ENCODE peak calls at places on chromosomes 11 and 22, in six cellular contexts. One of them, this sample, is unnamed. For H3K4me1, the result is how much of the 10 kb centered on the place peaks cover.

GRCh38 chr22:49660794-49661781 is 166.6 kb downstream of the BRD1 start:
- DNase-seq in mammary epithelial cell: no peak
- DNase-seq in hepatocyte: no peak
- DNase-seq in CD4-positive, CD25-positive, alpha-beta regulatory T cell: no peak
- DNase-seq in adrenal gland: no peak
- DNase-seq in MM.1S: no peak
- DNase-seq in this sample: no peak

GRCh38 chr22:50691521-50691920 is 18.9 kb downstream of the SHANK3 start:
- DNase-seq in mammary epithelial cell: peak
- DNase-seq in hepatocyte: no peak
- DNase-seq in CD4-positive, CD25-positive, alpha-beta regulatory T cell: no peak
- DNase-seq in adrenal gland: no peak
- DNase-seq in MM.1S: peak
- DNase-seq in this sample: peak

GRCh38 chr11:70527046-70527395 is 128.7 kb downstream of the CTTN start:
- DNase-seq in mammary epithelial cell: no peak
- DNase-seq in hepatocyte: no peak
- DNase-seq in CD4-positive, CD25-positive, alpha-beta regulatory T cell: no peak
- DNase-seq in adrenal gland: no peak
- DNase-seq in MM.1S: no peak
- DNase-seq in this sample: no peak

GRCh38 chr11:3803726-3804510 is 4.4 kb upstream of the PGAP2 start:
- DNase-seq in mammary epithelial cell: peak
- DNase-seq in hepatocyte: no peak
- DNase-seq in CD4-positive, CD25-positive, alpha-beta regulatory T cell: no peak
- DNase-seq in adrenal gland: no peak
- DNase-seq in MM.1S: no peak
- DNase-seq in this sample: no peak

GRCh38 chr11:104380358-104380757 is 216.4 kb upstream of the PDGFD start:
- DNase-seq in mammary epithelial cell: no peak
- DNase-seq in hepatocyte: no peak
- DNase-seq in CD4-positive, CD25-positive, alpha-beta regulatory T cell: no peak
- DNase-seq in adrenal gland: no peak
- DNase-seq in MM.1S: no peak
- DNase-seq in this sample: no peak

GRCh38 chr11:44324787-44325525 is 15.0 kb upstream of the ALX4 start:
- DNase-seq in mammary epithelial cell: no peak
- DNase-seq in hepatocyte: peak
- DNase-seq in CD4-positive, CD25-positive, alpha-beta regulatory T cell: no peak
- DNase-seq in adrenal gland: no peak
- DNase-seq in MM.1S: no peak
- DNase-seq in this sample: no peak

GRCh38 chr11:45907911-45908370 is 870 bp upstream of the FREY1 start:
- DNase-seq in mammary epithelial cell: no peak
- DNase-seq in hepatocyte: no peak
- DNase-seq in CD4-positive, CD25-positive, alpha-beta regulatory T cell: no peak
- DNase-seq in adrenal gland: no peak
- DNase-seq in MM.1S: no peak
- DNase-seq in this sample: no peak

GRCh38 chr11:85310479-85310878 is 316.7 kb downstream of the DLG2 start:
- DNase-seq in mammary epithelial cell: no peak
- DNase-seq in hepatocyte: no peak
- DNase-seq in CD4-positive, CD25-positive, alpha-beta regulatory T cell: no peak
- DNase-seq in adrenal gland: no peak
- DNase-seq in MM.1S: no peak
- DNase-seq in this sample: no peak

GRCh38 chr22:44012172-44012571 is 11.9 kb upstream of the PARVB start:
- DNase-seq in mammary epithelial cell: no peak
- DNase-seq in hepatocyte: no peak
- DNase-seq in CD4-positive, CD25-positive, alpha-beta regulatory T cell: no peak
- DNase-seq in adrenal gland: no peak
- DNase-seq in MM.1S: no peak
- DNase-seq in this sample: no peak

GRCh38 chr22:18057568-18058209 is 20.1 kb upstream of the PEX26 start:
- DNase-seq in mammary epithelial cell: peak
- DNase-seq in hepatocyte: peak
- DNase-seq in CD4-positive, CD25-positive, alpha-beta regulatory T cell: no peak
- DNase-seq in adrenal gland: peak
- DNase-seq in MM.1S: peak
- DNase-seq in this sample: no peak

GRCh38 chr11:33724644-33725035 is 11.6 kb downstream of the CD59 start:
- DNase-seq in mammary epithelial cell: no peak
- DNase-seq in hepatocyte: no peak
- DNase-seq in CD4-positive, CD25-positive, alpha-beta regulatory T cell: no peak
- DNase-seq in adrenal gland: peak
- DNase-seq in MM.1S: no peak
- DNase-seq in this sample: no peak

GRCh38 chr22:35335936-35336781 is 36.5 kb downstream of the TOM1 start:
- DNase-seq in mammary epithelial cell: no peak
- DNase-seq in hepatocyte: no peak
- DNase-seq in CD4-positive, CD25-positive, alpha-beta regulatory T cell: no peak
- DNase-seq in adrenal gland: peak
- DNase-seq in MM.1S: no peak
- DNase-seq in this sample: no peak
- H3K4me1 ChIP-seq in mammary epithelial cell: under half
- H3K4me1 ChIP-seq in hepatocyte: under half
- H3K4me1 ChIP-seq in CD4-positive, CD25-positive, alpha-beta regulatory T cell: under half
- H3K4me1 ChIP-seq in adrenal gland: under half
- H3K4me1 ChIP-seq in MM.1S: under half
- H3K4me1 ChIP-seq in this sample: under half

DNA sequence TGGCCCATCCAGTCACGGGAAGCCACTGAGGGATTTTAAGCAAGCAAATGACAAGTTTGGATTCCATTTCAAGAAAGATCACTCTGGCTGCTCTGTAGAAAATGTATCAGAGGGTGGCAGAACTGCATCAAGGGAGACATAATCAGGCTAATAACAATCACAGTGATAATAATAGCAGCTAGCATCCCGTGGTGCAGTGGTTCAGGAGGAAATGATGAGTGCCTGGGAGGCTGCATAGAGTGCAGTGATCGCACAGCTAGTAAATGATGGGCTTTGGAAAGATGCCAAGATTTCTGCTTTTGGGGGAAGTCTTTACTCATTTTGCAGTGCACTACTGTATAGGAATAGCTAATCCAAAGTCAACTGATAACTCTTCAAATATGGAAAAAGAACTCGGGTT is 35.8 kb downstream of the TNRC6B start:
- DNase-seq in mammary epithelial cell: no peak
- DNase-seq in hepatocyte: no peak
- DNase-seq in CD4-positive, CD25-positive, alpha-beta regulatory T cell: no peak
- DNase-seq in adrenal gland: peak
- DNase-seq in MM.1S: no peak
- DNase-seq in this sample: no peak
- H3K27ac ChIP-seq in mammary epithelial cell: no peak
- H3K27ac ChIP-seq in hepatocyte: no peak
- H3K27ac ChIP-seq in CD4-positive, CD25-positive, alpha-beta regulatory T cell: peak
- H3K27ac ChIP-seq in adrenal gland: no peak
- H3K27ac ChIP-seq in MM.1S: no peak
- H3K27ac ChIP-seq in this sample: no peak

GRCh38 chr22:26567610-26568009 is 22.3 kb downstream of the TPST2 start:
- DNase-seq in mammary epithelial cell: no peak
- DNase-seq in hepatocyte: no peak
- DNase-seq in CD4-positive, CD25-positive, alpha-beta regulatory T cell: no peak
- DNase-seq in adrenal gland: no peak
- DNase-seq in MM.1S: no peak
- DNase-seq in this sample: no peak

GRCh38 chr22:26566994-26567393 is 22.9 kb downstream of the TPST2 start:
- DNase-seq in mammary epithelial cell: no peak
- DNase-seq in hepatocyte: no peak
- DNase-seq in CD4-positive, CD25-positive, alpha-beta regulatory T cell: no peak
- DNase-seq in adrenal gland: no peak
- DNase-seq in MM.1S: no peak
- DNase-seq in this sample: no peak

GRCh38 chr22:26570126-26570525 is 19.8 kb downstream of the TPST2 start:
- DNase-seq in mammary epithelial cell: no peak
- DNase-seq in hepatocyte: no peak
- DNase-seq in CD4-positive, CD25-positive, alpha-beta regulatory T cell: no peak
- DNase-seq in adrenal gland: no peak
- DNase-seq in MM.1S: no peak
- DNase-seq in this sample: no peak

GRCh38 chr22:26565889-26566288 is 24.0 kb downstream of the TPST2 start:
- DNase-seq in mammary epithelial cell: no peak
- DNase-seq in hepatocyte: no peak
- DNase-seq in CD4-positive, CD25-positive, alpha-beta regulatory T cell: no peak
- DNase-seq in adrenal gland: no peak
- DNase-seq in MM.1S: no peak
- DNase-seq in this sample: no peak

DNA sequence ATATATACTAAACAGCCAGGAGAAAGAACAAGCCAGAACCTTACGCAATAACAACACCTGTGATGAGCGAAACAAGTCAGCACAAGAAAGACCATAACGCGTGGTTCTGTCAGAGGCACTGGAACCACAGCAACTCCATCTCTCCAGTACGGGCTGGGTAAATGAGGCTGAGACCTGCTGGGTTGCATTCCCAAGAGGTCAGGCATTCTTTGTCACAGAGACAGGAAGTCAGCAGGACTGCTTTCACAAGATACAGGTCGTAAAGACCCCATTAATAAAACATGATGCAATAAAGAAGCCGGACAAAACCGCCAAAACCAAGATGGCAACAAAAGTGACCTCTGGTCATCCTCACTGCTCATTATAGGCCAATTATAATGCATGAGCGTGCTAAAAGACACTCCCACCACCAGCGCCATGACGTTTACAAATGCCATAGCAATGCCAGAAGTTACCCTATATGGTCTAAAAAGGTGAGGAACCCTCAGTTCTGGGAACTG is 21.7 kb downstream of the TPST2 start:
- DNase-seq in mammary epithelial cell: peak
- DNase-seq in hepatocyte: peak
- DNase-seq in CD4-positive, CD25-positive, alpha-beta regulatory T cell: no peak
- DNase-seq in adrenal gland: no peak
- DNase-seq in MM.1S: no peak
- DNase-seq in this sample: no peak
- H3K4me1 ChIP-seq in mammary epithelial cell: under half
- H3K4me1 ChIP-seq in hepatocyte: under half
- H3K4me1 ChIP-seq in CD4-positive, CD25-positive, alpha-beta regulatory T cell: under half
- H3K4me1 ChIP-seq in adrenal gland: under half
- H3K4me1 ChIP-seq in MM.1S: under half
- H3K4me1 ChIP-seq in this sample: under half

GRCh38 chr11:131658414-131658813 is 288.0 kb downstream of the NTM start:
- DNase-seq in mammary epithelial cell: no peak
- DNase-seq in hepatocyte: no peak
- DNase-seq in CD4-positive, CD25-positive, alpha-beta regulatory T cell: no peak
- DNase-seq in adrenal gland: no peak
- DNase-seq in MM.1S: no peak
- DNase-seq in this sample: no peak
- H3K27ac ChIP-seq in mammary epithelial cell: no peak
- H3K27ac ChIP-seq in hepatocyte: no peak
- H3K27ac ChIP-seq in CD4-positive, CD25-positive, alpha-beta regulatory T cell: no peak
- H3K27ac ChIP-seq in adrenal gland: no peak
- H3K27ac ChIP-seq in MM.1S: no peak
- H3K27ac ChIP-seq in this sample: no peak

DNA sequence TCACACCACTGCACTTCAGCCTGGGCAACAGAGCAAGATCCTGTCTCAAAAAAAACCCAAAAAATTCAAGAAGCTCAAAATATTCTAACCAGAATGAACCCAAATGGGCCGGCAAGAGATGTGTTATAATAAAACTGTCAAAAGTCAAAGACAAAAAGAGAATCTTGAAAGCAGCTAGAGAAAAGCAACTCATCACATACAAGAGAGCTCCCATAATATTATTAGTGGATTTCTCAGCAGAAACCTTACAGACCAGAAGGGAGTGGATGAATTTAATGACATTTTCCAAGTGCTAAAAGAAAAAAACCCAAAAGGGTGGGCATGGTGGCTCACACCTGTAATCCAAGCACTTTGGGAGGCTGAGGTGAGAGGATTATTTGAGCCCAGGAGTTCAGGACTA is 22.9 kb upstream of the HORMAD2 start:
- DNase-seq in mammary epithelial cell: no peak
- DNase-seq in hepatocyte: no peak
- DNase-seq in CD4-positive, CD25-positive, alpha-beta regulatory T cell: no peak
- DNase-seq in adrenal gland: no peak
- DNase-seq in MM.1S: no peak
- DNase-seq in this sample: no peak
- H3K4me1 ChIP-seq in mammary epithelial cell: under half
- H3K4me1 ChIP-seq in hepatocyte: under half
- H3K4me1 ChIP-seq in CD4-positive, CD25-positive, alpha-beta regulatory T cell: under half
- H3K4me1 ChIP-seq in adrenal gland: under half
- H3K4me1 ChIP-seq in MM.1S: under half
- H3K4me1 ChIP-seq in this sample: under half